ENCODE peak calls at places on chromosomes 7 and 10, in five cellular contexts. W is EL; F is choroid plexus epithelial cell; C is GM23248; Y is activated CD8-positive, alpha-beta memory T cell treated with anti-CD3 and anti-CD28 coated beads for 4 hours. J is an unnamed sample.

GRCh38 chr10:113565364-113565763 is 12.5 kb downstream of the HABP2 start:
- DNase-seq in W (peak; percentile 8), F (no peak), C (no peak), Y (no peak), J (no peak)

GRCh38 chr7:51318001-51318400 is 1.4 kb upstream of the COBL start:
- DNase-seq in W (no peak), F (no peak), C (no peak), Y (no peak), J (no peak)

GRCh38 chr7:64875658-64876406 is 27.2 kb upstream of the ZNF273 start:
- DNase-seq in W (no peak), F (no peak), C (no peak), Y (no peak), J (no peak)

GRCh38 chr10:120978589-120979252 is 127.6 kb downstream of the WDR11 start:
- DNase-seq in W (no peak), F (no peak), C (no peak), Y (no peak), J (no peak)

GRCh38 chr10:119658274-119658673 is 7.1 kb downstream of the BAG3 start:
- DNase-seq in W (peak; percentile 96), F (peak; percentile 95), C (peak; percentile 99), Y (no peak), J (peak; percentile 94)

GRCh38 chr10:74084955-74085354 is 65.7 kb downstream of the AP3M1 start:
- DNase-seq in W (no peak), F (no peak), C (no peak), Y (no peak), J (no peak)

GRCh38 chr7:37481154-37481553 is 32.5 kb upstream of the ELMO1 start:
- DNase-seq in W (no peak), F (no peak), C (no peak), Y (no peak), J (no peak)

GRCh38 chr10:125441151-125441550 is 241.8 kb downstream of the TEX36 start:
- DNase-seq in W (peak; percentile 12), F (no peak), C (peak; percentile 24), Y (no peak), J (peak; percentile 20)

GRCh38 chr7:33459340-33459751 is 330.0 kb downstream of the BBS9 start:
- DNase-seq in W (peak; percentile 46), F (peak; percentile 80), C (peak; percentile 81), Y (no peak), J (peak; percentile 49)

GRCh38 chr7:128402346-128402745 is 7.4 kb downstream of the IMPDH1 start:
- DNase-seq in W (no peak), F (no peak), C (no peak), Y (no peak), J (no peak)

GRCh38 chr7:49812534-49812933 is 39.1 kb downstream of the VWC2 start:
- DNase-seq in W (no peak), F (no peak), C (no peak), Y (no peak), J (no peak)

GRCh38 chr7:27709137-27710075 is 30.6 kb upstream of the TAX1BP1 start:
- DNase-seq in W (peak; percentile 89), F (peak; percentile 57), C (peak; percentile 73), Y (no peak), J (peak; percentile 85)

GRCh38 chr10:79179404-79180309 is 110.9 kb downstream of the ZMIZ1 start:
- DNase-seq in W (no peak), F (peak; percentile 30), C (peak; percentile 53), Y (no peak), J (no peak)

GRCh38 chr7:130009848-130010688 is 41.1 kb downstream of the ZC3HC1 start:
- DNase-seq in W (peak; percentile 93), F (peak; percentile 77), C (peak; percentile 97), Y (no peak), J (peak; percentile 77)

GRCh38 chr7:140342732-140343514 is 55.4 kb downstream of the SLC37A3 start:
- DNase-seq in W (peak; percentile 7), F (peak; percentile 56), C (peak; percentile 26), Y (no peak), J (peak; percentile 33)

GRCh38 chr10:14010083-14010551 is 320.6 kb downstream of the FRMD4A start:
- DNase-seq in W (peak; percentile 74), F (peak; percentile 70), C (peak; percentile 84), Y (no peak), J (peak; percentile 71)

GRCh38 chr10:78312197-78313046 is 278.8 kb downstream of the RPS24 start:
- DNase-seq in W (no peak), F (peak; percentile 12), C (peak; percentile 41), Y (no peak), J (no peak)

GRCh38 chr7:65892832-65893231 is 20.0 kb downstream of the VKORC1L1 start:
- DNase-seq in W (no peak), F (peak; percentile 65), C (no peak), Y (no peak), J (no peak)

GRCh38 chr7:26664735-26665420 is 199.5 kb downstream of the SKAP2 start:
- DNase-seq in W (peak; percentile 44), F (peak; percentile 32), C (peak; percentile 50), Y (no peak), J (no peak)

GRCh38 chr10:101941871-101942270 is 98.3 kb upstream of the KCNIP2 start:
- DNase-seq in W (peak; percentile 64), F (peak; percentile 67), C (peak; percentile 71), Y (no peak), J (peak; percentile 41)

GRCh38 chr7:90312745-90313144 is 8.4 kb downstream of the FAM237B start:
- DNase-seq in W (no peak), F (peak; percentile 56), C (peak; percentile 17), Y (no peak), J (no peak)

GRCh38 chr7:137882806-137883205 is 36.0 kb upstream of the DGKI start:
- DNase-seq in W (peak; percentile 40), F (no peak), C (peak; percentile 55), Y (no peak), J (peak; percentile 30)

GRCh38 chr10:59047180-59047579 is 129.3 kb upstream of the PHYHIPL start:
- DNase-seq in W (no peak), F (no peak), C (no peak), Y (no peak), J (no peak)

GRCh38 chr7:150384406-150385239 is 5.5 kb downstream of the ZNF775 start:
- DNase-seq in W (no peak), F (no peak), C (no peak), Y (no peak), J (no peak)

GRCh38 chr7:155237297-155237696 is 60.4 kb upstream of the INSIG1 start:
- DNase-seq in W (no peak), F (no peak), C (no peak), Y (no peak), J (no peak)

GRCh38 chr7:44391746-44392617 is 66.6 kb upstream of the CAMK2B start:
- DNase-seq in W (no peak), F (no peak), C (no peak), Y (no peak), J (no peak)

GRCh38 chr7:106425017-106425719 is 140.4 kb upstream of the NAMPT start:
- DNase-seq in W (peak; percentile 96), F (peak; percentile 100), C (peak; percentile 98), Y (peak; percentile 12), J (peak; percentile 95)

GRCh38 chr7:95933618-95934017 is 161.3 kb downstream of the DYNC1I1 start:
- DNase-seq in W (no peak), F (no peak), C (no peak), Y (no peak), J (no peak)

GRCh38 chr7:146478975-146479492 is 362.4 kb downstream of the CNTNAP2 start:
- DNase-seq in W (no peak), F (no peak), C (no peak), Y (no peak), J (no peak)

GRCh38 chr7:106613861-106614560 is 46.9 kb downstream of the CCDC71L start:
- DNase-seq in W (peak; percentile 47), F (peak; percentile 64), C (peak; percentile 67), Y (no peak), J (no peak)

GRCh38 chr10:13882112-13882711 is 295.4 kb downstream of the PRPF18 start:
- DNase-seq in W (peak; percentile 100), F (peak; percentile 88), C (peak; percentile 93), Y (no peak), J (peak; percentile 95)

GRCh38 chr7:12801107-12801506 is 113.7 kb downstream of the ARL4A start:
- DNase-seq in W (no peak), F (no peak), C (no peak), Y (no peak), J (no peak)

GRCh38 chr10:3339531-3339950 is 167.0 kb upstream of the PITRM1 start:
- DNase-seq in W (peak; percentile 52), F (peak; percentile 62), C (peak; percentile 22), Y (no peak), J (peak; percentile 45)

GRCh38 chr7:22563621-22564241 is 63.7 kb upstream of the STEAP1B start:
- DNase-seq in W (peak; percentile 59), F (no peak), C (peak; percentile 51), Y (no peak), J (peak; percentile 31)

GRCh38 chr7:123824754-123825067 is 20.3 kb upstream of the HYAL4 start:
- DNase-seq in W (no peak), F (peak; percentile 3), C (no peak), Y (no peak), J (no peak)

GRCh38 chr10:1573981-1574380 is 163.3 kb downstream of the ADARB2 start:
- DNase-seq in W (no peak), F (no peak), C (no peak), Y (no peak), J (no peak)

GRCh38 chr10:72800000-72800740 is 93.4 kb upstream of the OIT3 start:
- DNase-seq in W (peak; percentile 21), F (peak; percentile 26), C (peak; percentile 27), Y (no peak), J (no peak)

GRCh38 chr10:51698473-51699063 is 827 bp downstream of the CSTF2T start:
- DNase-seq in W (no peak), F (no peak), C (peak; percentile 18), Y (no peak), J (no peak)